ENCODE peak calls at places on chromosomes 4 and X, in eight cellular contexts. X, U, M, E, K, T, Z and R are unnamed samples.

GRCh38 chr4:76803522-76803921 is 94.4 kb downstream of the SOWAHB start:
- DNase-seq in U (no peak), T (no peak), M (no peak), K (no peak), E (peak), Z (peak), X (no peak), R (no peak)

GRCh38 chr4:139641218-139641617 is 24.4 kb upstream of the MGST2 start:
- DNase-seq in M (no peak), E (no peak), U (no peak), X (no peak), T (no peak), K (peak), Z (no peak), R (no peak)

GRCh38 chrX:85326234-85327059 is 53.0 kb downstream of the POF1B start:
- DNase-seq in K (no peak), U (peak), X (peak), E (peak), Z (no peak), T (no peak), M (no peak), R (no peak)

GRCh38 chrX:50813843-50814661 is at the start of gene SHROOM4:
- DNase-seq in Z (no peak), K (peak), E (peak), T (no peak), X (peak), U (no peak), M (peak), R (peak)

GRCh38 chr4:72326692-72327632 is 242.1 kb downstream of the ADAMTS3 start:
- DNase-seq in Z (peak), T (no peak), X (no peak), E (no peak), U (no peak), K (peak), M (no peak), R (no peak)

GRCh38 chr4:3266076-3266475 is 17.1 kb downstream of the MSANTD1 start:
- DNase-seq in K (no peak), Z (no peak), T (no peak), E (no peak), U (no peak), M (no peak), X (peak), R (no peak)

GRCh38 chrX:123487226-123487625 is 245.6 kb downstream of the THOC2 start:
- DNase-seq in U (no peak), T (no peak), X (no peak), E (no peak), Z (no peak), M (no peak), K (no peak), R (no peak)

GRCh38 chrX:103384672-103385071 is 8.3 kb downstream of the BEX3 start:
- DNase-seq in T (no peak), K (no peak), M (no peak), E (no peak), U (no peak), Z (no peak), X (no peak), R (no peak)

GRCh38 chrX:119008122-119008744 is 33.8 kb downstream of the LONRF3 start:
- DNase-seq in U (no peak), T (no peak), Z (peak), X (peak), E (no peak), K (peak), M (peak), R (no peak)

GRCh38 chr4:187042251-187042650 is 318.6 kb upstream of the FAT1 start:
- DNase-seq in E (no peak), X (no peak), T (no peak), U (no peak), M (no peak), K (no peak), Z (no peak), R (no peak)

GRCh38 chr4:5470318-5470889 is 238.0 kb downstream of the EVC2 start:
- DNase-seq in M (no peak), T (no peak), E (no peak), X (no peak), K (no peak), Z (no peak), U (no peak), R (no peak)

GRCh38 chr4:184870718-184871117 is 45.0 kb upstream of the ACSL1 start:
- DNase-seq in M (no peak), T (no peak), K (no peak), U (no peak), X (no peak), E (no peak), Z (no peak), R (no peak)

GRCh38 chrX:1244164-1245076 is 24.2 kb upstream of the CSF2RA start:
- DNase-seq in E (no peak), X (no peak), K (no peak), Z (no peak), M (no peak), T (no peak), U (no peak), R (no peak)

GRCh38 chr4:92111493-92111892 is 192.3 kb upstream of the GRID2 start:
- DNase-seq in E (no peak), Z (no peak), K (no peak), U (no peak), X (no peak), M (no peak), T (no peak), R (no peak)

GRCh38 chrX:56268888-56269287 is 36.7 kb downstream of the KLF8 start:
- DNase-seq in T (no peak), K (no peak), M (no peak), Z (no peak), X (no peak), U (no peak), E (no peak), R (no peak)

GRCh38 chr4:8588196-8588470 is 4.4 kb upstream of the CPZ start:
- DNase-seq in K (no peak), T (no peak), U (no peak), X (no peak), E (no peak), M (no peak), Z (no peak), R (no peak)

GRCh38 chr4:183264614-183265013 is 55.5 kb downstream of the CLDN22 start:
- DNase-seq in X (no peak), T (no peak), M (no peak), Z (no peak), E (no peak), U (no peak), K (no peak), R (no peak)

GRCh38 chr4:83320548-83320947 is 14.1 kb downstream of the HPSE start:
- DNase-seq in M (peak), E (no peak), U (peak), K (no peak), T (no peak), Z (no peak), X (peak), R (peak)

GRCh38 chr4:4888695-4889094 is 29.2 kb downstream of the MSX1 start:
- DNase-seq in Z (no peak), E (no peak), T (no peak), K (no peak), M (no peak), U (no peak), X (no peak), R (no peak)

GRCh38 chrX:104113237-104113965 is 1.1 kb downstream of the ZCCHC18 start:
- DNase-seq in Z (peak), U (no peak), X (peak), E (peak), M (peak), K (peak), T (no peak), R (peak)

GRCh38 chr4:25477251-25477650 is 100.2 kb downstream of the ANAPC4 start:
- DNase-seq in E (no peak), T (no peak), M (no peak), Z (no peak), U (no peak), X (no peak), K (no peak), R (no peak)

GRCh38 chrX:140141444-140142029 is 176.2 kb upstream of the CXorf66 start:
- DNase-seq in Z (peak), T (peak), K (peak), M (peak), X (peak), E (no peak), U (no peak), R (no peak)

GRCh38 chrX:26597981-26598380 is 382.0 kb downstream of the MAGEB5 start:
- DNase-seq in T (no peak), M (no peak), X (no peak), K (no peak), U (no peak), E (no peak), Z (no peak), R (no peak)

GRCh38 chr4:71209161-71209560 is 129.7 kb upstream of the SLC4A4 start:
- DNase-seq in U (no peak), K (no peak), M (no peak), T (no peak), Z (no peak), E (no peak), X (no peak), R (no peak)

GRCh38 chr4:33200377-33200776 is 2480.2 kb downstream of the PCDH7 start:
- DNase-seq in T (no peak), M (no peak), U (no peak), X (no peak), Z (no peak), K (no peak), E (no peak), R (no peak)

GRCh38 chr4:163542275-163542674 is 47.8 kb downstream of the TMA16 start:
- DNase-seq in E (no peak), T (no peak), X (no peak), K (no peak), Z (no peak), M (no peak), U (no peak), R (no peak)

GRCh38 chrX:119734897-119735339 is 23.5 kb upstream of the SOWAHD start:
- DNase-seq in X (peak), Z (no peak), U (no peak), T (no peak), E (no peak), K (no peak), M (peak), R (no peak)

GRCh38 chr4:15928883-15929282 is 9.7 kb downstream of the FGFBP1 start:
- DNase-seq in K (no peak), M (no peak), Z (no peak), E (no peak), U (no peak), T (no peak), X (no peak), R (no peak)

GRCh38 chrX:111410451-111410850 is 1.5 kb downstream of the DCX start:
- DNase-seq in X (no peak), E (no peak), T (no peak), K (no peak), Z (no peak), M (no peak), U (no peak), R (no peak)

GRCh38 chrX:149720021-149720689 is 8.3 kb downstream of the MAGEA11 start:
- DNase-seq in X (no peak), M (peak), Z (no peak), T (no peak), U (no peak), E (no peak), K (peak), R (no peak)

GRCh38 chrX:31323658-31324057 is 251.8 kb upstream of the FTHL17 start:
- DNase-seq in T (no peak), E (no peak), U (no peak), Z (peak), K (no peak), M (no peak), X (no peak), R (no peak)

GRCh38 chrX:111854778-111855490 is 21.0 kb upstream of the TRPC5OS start:
- DNase-seq in M (no peak), X (no peak), T (no peak), Z (no peak), K (no peak), U (no peak), E (no peak), R (no peak)

GRCh38 chr4:118888666-118889312 is at the start of gene SYNPO2:
- DNase-seq in Z (peak), E (peak), X (peak), T (no peak), K (no peak), U (peak), M (peak), R (peak)
- TF ChIP-seq POLR2A in Z (no peak), E (peak), X (peak), T (no peak), K (no peak), U (no peak), M (peak), R (no peak)

DNA sequence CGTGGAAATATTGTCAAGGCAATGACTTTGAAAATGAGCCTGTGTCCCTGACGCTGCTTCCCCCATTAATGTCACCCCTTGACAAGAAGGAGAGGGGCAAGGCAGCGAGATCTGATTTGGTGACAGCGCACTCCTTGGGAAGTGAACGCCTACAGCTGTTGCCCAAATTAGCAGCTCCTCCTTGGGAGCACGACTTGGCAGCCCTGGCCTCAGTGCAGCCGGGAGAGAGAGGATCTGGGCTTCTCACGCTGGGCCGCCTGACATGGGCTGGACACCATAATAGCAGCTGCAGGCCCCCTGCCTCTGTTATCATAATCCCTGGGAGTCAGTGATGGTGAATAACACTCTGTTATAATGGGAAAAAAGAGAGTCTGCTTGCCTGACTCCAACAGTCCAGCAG is 73.5 kb downstream of the PSAPL1 start:
- DNase-seq in M (no peak), T (no peak), Z (no peak), E (peak), X (no peak), K (no peak), U (no peak), R (no peak)
- H3K27ac ChIP-seq in M (no peak), T (no peak), Z (no peak), E (no peak), X (no peak), K (no peak), U (no peak), R (no peak)

GRCh38 chr4:60683357-60683756 is 516.8 kb upstream of the ADGRL3 start:
- DNase-seq in M (no peak), X (no peak), K (no peak), U (no peak), E (no peak), Z (no peak), T (no peak), R (no peak)
- TF ChIP-seq EP300 in M (no peak), X (no peak), K (no peak), U (no peak), E (no peak), Z (no peak), T (no peak), R (no peak)

DNA sequence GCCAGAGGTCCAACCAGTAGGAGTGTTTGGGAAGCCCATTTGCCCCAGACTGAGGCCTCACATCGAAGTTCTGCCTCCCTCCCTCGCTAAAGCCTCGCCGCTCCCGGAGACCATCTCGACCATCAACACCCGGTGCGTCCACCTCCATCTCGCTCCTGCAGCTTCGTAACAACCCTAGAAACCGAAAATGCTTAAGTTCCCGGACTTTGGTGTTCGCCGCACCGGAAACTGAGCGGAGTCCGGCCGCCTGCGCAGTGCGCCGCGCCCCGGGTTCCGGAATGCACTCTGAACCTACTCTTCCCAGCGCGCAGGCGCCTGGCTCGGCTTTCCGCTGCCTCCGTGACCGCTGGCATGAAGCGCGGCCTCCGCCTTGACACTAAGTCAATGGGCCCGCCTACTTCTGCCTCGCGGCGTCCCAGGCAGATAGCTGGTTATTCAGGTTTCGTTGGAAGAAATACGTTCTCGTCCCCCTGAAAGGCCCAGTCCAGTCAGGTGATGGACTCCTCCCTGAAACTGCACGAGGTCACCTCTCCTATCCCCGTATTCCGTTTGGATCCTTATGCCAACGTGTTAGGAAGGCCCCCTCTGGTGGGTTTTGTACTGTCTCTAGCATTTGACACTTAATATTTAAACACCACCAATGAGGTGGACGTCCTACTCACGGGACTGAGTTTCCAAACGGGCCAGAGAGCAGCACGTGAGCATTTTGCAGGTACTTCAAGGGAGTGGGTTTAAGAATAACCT is 21.4 kb downstream of the FABP2 start:
- DNase-seq in K (peak), Z (peak), M (peak), U (peak), E (peak), X (peak), T (peak), R (peak)
- TF ChIP-seq POLR2A in K (peak), Z (peak), M (peak), U (peak), E (peak), X (peak), T (peak), R (peak)

DNA sequence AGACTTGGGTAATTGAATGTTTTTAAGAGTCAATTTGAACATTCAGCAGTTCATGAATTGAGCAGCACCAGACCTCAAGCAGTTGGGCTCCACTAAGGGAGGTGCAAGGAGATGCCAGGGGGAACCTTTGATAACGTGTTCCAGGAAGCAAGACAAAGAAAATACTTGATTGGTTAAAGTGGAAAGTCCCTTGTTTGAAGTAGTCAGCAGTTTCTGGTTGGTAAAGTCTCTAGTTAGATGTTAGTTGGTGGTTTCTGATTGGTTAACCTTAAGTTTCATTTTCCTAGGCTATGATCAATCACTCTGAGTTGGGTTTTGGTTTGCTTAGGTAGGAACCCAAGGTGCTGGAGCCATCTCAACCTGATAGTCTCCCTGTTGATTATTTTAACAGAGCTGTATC is 4.0 kb downstream of the HERC6 start:
- DNase-seq in M (no peak), T (peak), K (no peak), X (no peak), U (no peak), E (no peak), Z (no peak), R (no peak)
- H3K27ac ChIP-seq in M (peak), T (peak), K (no peak), X (peak), U (no peak), E (no peak), Z (no peak), R (no peak)

DNA sequence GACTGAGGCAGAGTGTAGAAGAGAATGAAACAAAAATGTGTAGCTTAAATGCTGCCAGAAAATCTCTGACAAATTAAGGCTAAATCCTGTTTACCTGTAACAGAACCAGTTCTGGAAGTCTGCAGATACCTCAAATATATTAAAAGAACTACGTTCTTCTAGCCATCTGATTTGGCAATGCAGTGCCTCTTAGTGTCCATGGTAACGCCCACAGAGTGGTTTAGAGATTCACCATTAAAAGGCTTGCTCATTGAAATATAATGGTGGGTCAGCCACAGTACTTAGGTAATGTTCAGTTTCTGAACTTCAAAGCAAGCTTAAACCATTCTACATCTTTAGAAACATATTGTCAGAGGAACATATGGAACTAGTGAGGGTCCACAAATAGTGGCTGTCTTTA is 23.2 kb upstream of the LUZP4 start:
- DNase-seq in E (no peak), U (no peak), X (no peak), M (no peak), K (no peak), T (no peak), Z (no peak), R (no peak)
- TF ChIP-seq EP300 in E (no peak), U (no peak), X (no peak), M (no peak), K (no peak), T (no peak), Z (no peak), R (no peak)